ENCODE peak calls at places on chromosomes 11 and 22, in four cellular contexts. One of them, this sample, is unnamed.

GRCh38 chr11:128926437-128927107 is 16.1 kb downstream of the TP53AIP1 start:
- DNase-seq in prostate gland: no peak
- DNase-seq in neural progenitor cell: no peak
- DNase-seq in stomach: no peak
- DNase-seq in this sample: no peak

GRCh38 chr11:64063741-64064140 is 28.0 kb downstream of the FLRT1 start:
- DNase-seq in prostate gland: no peak
- DNase-seq in neural progenitor cell: peak; percentile 45
- DNase-seq in stomach: no peak
- DNase-seq in this sample: no peak

GRCh38 chr22:42880815-42881214 is 23.7 kb upstream of the ARFGAP3 start:
- DNase-seq in prostate gland: no peak
- DNase-seq in neural progenitor cell: no peak
- DNase-seq in stomach: no peak
- DNase-seq in this sample: no peak

GRCh38 chr11:72418834-72419560 is 15.3 kb downstream of the CLPB start:
- DNase-seq in prostate gland: no peak
- DNase-seq in neural progenitor cell: no peak
- DNase-seq in stomach: no peak
- DNase-seq in this sample: no peak

GRCh38 chr22:19872779-19873137 is 18.1 kb upstream of the GNB1L start:
- DNase-seq in prostate gland: no peak
- DNase-seq in neural progenitor cell: no peak
- DNase-seq in stomach: peak; percentile 46
- DNase-seq in this sample: no peak

GRCh38 chr22:24389680-24390079 is 37.7 kb upstream of the ADORA2A start:
- DNase-seq in prostate gland: no peak
- DNase-seq in neural progenitor cell: no peak
- DNase-seq in stomach: no peak
- DNase-seq in this sample: peak; percentile 15

GRCh38 chr11:66329165-66329673 is 7.0 kb downstream of the RIN1 start:
- DNase-seq in prostate gland: no peak
- DNase-seq in neural progenitor cell: no peak
- DNase-seq in stomach: no peak
- DNase-seq in this sample: no peak

GRCh38 chr11:110470716-110471115 is 41.0 kb downstream of the FDX1 start:
- DNase-seq in prostate gland: no peak
- DNase-seq in neural progenitor cell: no peak
- DNase-seq in stomach: no peak
- DNase-seq in this sample: no peak

GRCh38 chr11:69560141-69560790 is 78.8 kb downstream of the LINC01488 start:
- DNase-seq in prostate gland: no peak
- DNase-seq in neural progenitor cell: no peak
- DNase-seq in stomach: no peak
- DNase-seq in this sample: peak; percentile 32

GRCh38 chr22:22720201-22720723 is 75.8 kb downstream of the GGTLC2 start:
- DNase-seq in prostate gland: no peak
- DNase-seq in neural progenitor cell: peak; percentile 72
- DNase-seq in stomach: no peak
- DNase-seq in this sample: peak; percentile 2

GRCh38 chr11:125091877-125092664 is 19.4 kb downstream of the TMEM218 start:
- DNase-seq in prostate gland: no peak
- DNase-seq in neural progenitor cell: peak; percentile 13
- DNase-seq in stomach: no peak
- DNase-seq in this sample: no peak

GRCh38 chr11:11149671-11150459 is 203.2 kb downstream of the CSNK2A3 start:
- DNase-seq in prostate gland: no peak
- DNase-seq in neural progenitor cell: no peak
- DNase-seq in stomach: no peak
- DNase-seq in this sample: no peak

GRCh38 chr11:70618471-70619101 is 220.3 kb downstream of the CTTN start:
- DNase-seq in prostate gland: no peak
- DNase-seq in neural progenitor cell: peak; percentile 44
- DNase-seq in stomach: no peak
- DNase-seq in this sample: no peak

GRCh38 chr11:64793271-64794160 is 9.5 kb downstream of the MAP4K2 start:
- DNase-seq in prostate gland: no peak
- DNase-seq in neural progenitor cell: no peak
- DNase-seq in stomach: no peak
- DNase-seq in this sample: no peak

GRCh38 chr11:127193916-127194315 is 193.3 kb upstream of the KIRREL3 start:
- DNase-seq in prostate gland: no peak
- DNase-seq in neural progenitor cell: no peak
- DNase-seq in stomach: no peak
- DNase-seq in this sample: no peak

GRCh38 chr11:134261000-134261399 is 7.6 kb downstream of the ACAD8 start:
- DNase-seq in prostate gland: no peak
- DNase-seq in neural progenitor cell: no peak
- DNase-seq in stomach: no peak
- DNase-seq in this sample: no peak

GRCh38 chr11:18145025-18145424 is 12.7 kb downstream of the MRGPRX3 start:
- DNase-seq in prostate gland: no peak
- DNase-seq in neural progenitor cell: no peak
- DNase-seq in stomach: no peak
- DNase-seq in this sample: no peak

GRCh38 chr11:72353861-72354260 is 80.5 kb downstream of the CLPB start:
- DNase-seq in prostate gland: no peak
- DNase-seq in neural progenitor cell: no peak
- DNase-seq in stomach: peak; percentile 28
- DNase-seq in this sample: no peak

GRCh38 chr11:61969838-61970452 is 2.5 kb upstream of the FTH1 start:
- DNase-seq in prostate gland: no peak
- DNase-seq in neural progenitor cell: no peak
- DNase-seq in stomach: no peak
- DNase-seq in this sample: peak; percentile 86

GRCh38 chr11:119347242-119347641 is 737 bp upstream of the MFRP start:
- DNase-seq in prostate gland: no peak
- DNase-seq in neural progenitor cell: no peak
- DNase-seq in stomach: no peak
- DNase-seq in this sample: no peak

GRCh38 chr11:118625976-118626375 is 18.6 kb downstream of the PHLDB1 start:
- DNase-seq in prostate gland: no peak
- DNase-seq in neural progenitor cell: peak; percentile 18
- DNase-seq in stomach: no peak
- DNase-seq in this sample: no peak

GRCh38 chr11:100592619-100593309 is 94.3 kb upstream of the ARHGAP42 start:
- DNase-seq in prostate gland: no peak
- DNase-seq in neural progenitor cell: no peak
- DNase-seq in stomach: no peak
- DNase-seq in this sample: no peak

GRCh38 chr11:130487390-130488186 is 39.1 kb downstream of the ADAMTS15 start:
- DNase-seq in prostate gland: no peak
- DNase-seq in neural progenitor cell: no peak
- DNase-seq in stomach: no peak
- DNase-seq in this sample: no peak

GRCh38 chr11:125974284-125974683 is 28.4 kb downstream of the VSIG10L2 start:
- DNase-seq in prostate gland: no peak
- DNase-seq in neural progenitor cell: no peak
- DNase-seq in stomach: no peak
- DNase-seq in this sample: no peak

GRCh38 chr11:2386591-2386990 is 9.5 kb downstream of the CD81 start:
- DNase-seq in prostate gland: no peak
- DNase-seq in neural progenitor cell: no peak
- DNase-seq in stomach: no peak
- DNase-seq in this sample: no peak
- H3K27ac ChIP-seq in prostate gland: peak overlapping the region; percentile 46
- H3K27ac ChIP-seq in neural progenitor cell: peak overlapping the region; percentile 53
- H3K27ac ChIP-seq in stomach: peak overlapping the region; percentile 99
- H3K27ac ChIP-seq in this sample: no peak overlapping the region

DNA sequence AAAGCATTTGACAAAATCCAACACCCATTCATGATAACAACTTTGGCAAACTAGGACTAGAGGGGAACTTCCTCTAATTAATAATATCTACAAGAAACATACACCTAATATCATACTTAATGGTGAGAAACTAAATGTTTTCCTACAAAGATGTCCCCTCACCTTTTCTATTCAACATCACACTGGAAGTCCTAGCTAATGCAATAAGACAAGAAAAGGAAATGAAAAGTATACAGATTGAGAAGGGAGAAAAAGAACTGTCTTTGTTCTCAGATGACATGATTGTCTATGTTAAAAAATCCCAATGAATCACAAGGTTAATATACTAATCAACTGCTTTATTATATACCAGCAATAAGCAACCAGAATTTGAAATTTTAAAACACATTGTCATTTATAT is 52.4 kb downstream of the C11orf65 start:
- DNase-seq in prostate gland: no peak
- DNase-seq in neural progenitor cell: no peak
- DNase-seq in stomach: no peak
- DNase-seq in this sample: no peak
- TF ChIP-seq CTCF in prostate gland: no peak
- TF ChIP-seq CTCF in neural progenitor cell: no peak
- TF ChIP-seq CTCF in stomach: no peak
- TF ChIP-seq CTCF in this sample: no peak

GRCh38 chr11:29120329-29120695 is 896.5 kb downstream of the KCNA4 start:
- DNase-seq in prostate gland: no peak
- DNase-seq in neural progenitor cell: no peak
- DNase-seq in stomach: no peak
- DNase-seq in this sample: no peak
- H3K27ac ChIP-seq in prostate gland: no peak overlapping the region
- H3K27ac ChIP-seq in neural progenitor cell: no peak overlapping the region
- H3K27ac ChIP-seq in stomach: no peak overlapping the region
- H3K27ac ChIP-seq in this sample: no peak overlapping the region

DNA sequence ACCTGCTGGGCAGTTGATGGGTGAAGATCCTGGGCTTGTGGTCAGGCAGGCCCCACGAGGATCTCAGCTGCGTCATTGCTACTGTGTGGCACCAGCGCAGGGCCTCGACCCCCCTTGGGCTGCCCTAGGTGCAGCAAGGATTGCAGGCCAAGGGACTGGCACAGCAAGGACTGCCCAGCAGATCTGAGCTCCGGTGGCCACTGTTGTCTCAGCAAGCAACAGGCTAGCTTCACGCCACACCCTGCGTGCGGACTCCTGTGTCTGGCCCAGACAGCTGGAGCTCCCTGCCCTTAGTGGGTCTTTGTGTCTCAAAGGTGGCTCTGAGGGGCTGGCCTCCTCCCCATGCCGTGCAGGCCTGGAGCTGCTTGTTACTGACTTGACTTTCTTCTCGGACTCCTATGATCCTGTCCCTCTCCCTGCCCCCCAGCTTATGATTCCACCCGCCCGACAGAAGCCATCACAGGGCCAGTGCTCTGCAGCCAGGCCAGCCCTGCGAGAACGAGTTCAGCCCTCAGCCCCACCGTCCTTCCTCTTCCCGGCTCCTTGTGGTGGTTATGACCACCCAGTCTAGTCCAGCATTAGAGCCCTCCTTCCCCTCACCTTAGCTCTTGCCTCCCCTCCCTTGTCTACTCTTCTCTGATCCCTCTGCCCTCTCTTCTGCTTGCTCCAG is 295.6 kb downstream of the TBC1D22A start:
- DNase-seq in prostate gland: no peak
- DNase-seq in neural progenitor cell: no peak
- DNase-seq in stomach: no peak
- DNase-seq in this sample: no peak
- TF ChIP-seq CTCF in prostate gland: no peak
- TF ChIP-seq CTCF in neural progenitor cell: no peak
- TF ChIP-seq CTCF in stomach: no peak
- TF ChIP-seq CTCF in this sample: no peak

GRCh38 chr11:47215366-47215925 is 672 bp downstream of the DDB2 start:
- DNase-seq in prostate gland: no peak
- DNase-seq in neural progenitor cell: peak; percentile 34
- DNase-seq in stomach: no peak
- DNase-seq in this sample: peak; percentile 69
- H3K27ac ChIP-seq in prostate gland: peak overlapping the region; percentile 95
- H3K27ac ChIP-seq in neural progenitor cell: peak overlapping the region; percentile 68
- H3K27ac ChIP-seq in stomach: peak overlapping the region; percentile 96
- H3K27ac ChIP-seq in this sample: peak overlapping the region; percentile 95

This sample was measured in foreskin keratinocyte.